ENCODE peak calls at places on chromosomes 5 and 9, in ten cellular contexts. A is Caco-2, M is stomach, G is AG10803, H is choroid plexus epithelial cell, E is AG09309, F is foreskin fibroblast, X is Calu3, V is A549, P is tibial nerve. J is an unnamed sample.

GRCh38 chr5:179235416-179236400 is 109.6 kb downstream of the ADAMTS2 start:
- DNase-seq in P (no peak), X (no peak), E (no peak), V (no peak), H (no peak), G (peak; percentile 29), A (peak; percentile 13), F (peak; percentile 32), M (no peak), J (no peak)

GRCh38 chr9:77271023-77271690 is 93.8 kb downstream of the VPS13A start:
- DNase-seq in X (no peak), G (no peak), V (no peak), H (no peak), P (no peak), E (no peak), M (no peak), F (no peak), A (no peak), J (no peak)

GRCh38 chr5:181043285-181044092 is 3.4 kb downstream of the BTNL9 start:
- DNase-seq in F (no peak), M (no peak), H (no peak), A (no peak), G (no peak), V (peak; percentile 44), X (peak; percentile 53), P (no peak), E (no peak), J (no peak)

GRCh38 chr5:43041669-43042175 is 1.6 kb upstream of the ANXA2R start:
- DNase-seq in P (no peak), A (peak; percentile 65), F (peak; percentile 89), G (no peak), M (peak; percentile 58), X (peak; percentile 58), V (peak; percentile 80), E (no peak), H (peak; percentile 96), J (peak; percentile 72)

GRCh38 chr9:34688329-34689161 is 2.5 kb downstream of the CCL19 start:
- DNase-seq in X (no peak), G (no peak), F (no peak), H (no peak), M (no peak), V (no peak), A (no peak), E (no peak), P (no peak), J (no peak)

GRCh38 chr5:79516986-79517385 is 3.1 kb upstream of the HOMER1 start:
- DNase-seq in H (no peak), E (no peak), V (no peak), G (no peak), A (no peak), X (no peak), P (no peak), M (no peak), F (no peak), J (no peak)

GRCh38 chr9:34346873-34347799 is 17.8 kb downstream of the NUDT2 start:
- DNase-seq in G (no peak), M (no peak), X (no peak), V (no peak), A (no peak), P (no peak), E (no peak), F (no peak), H (no peak), J (no peak)

GRCh38 chr9:89174291-89174690 is 4.3 kb downstream of the SHC3 start:
- DNase-seq in M (no peak), X (no peak), A (no peak), H (no peak), G (no peak), V (no peak), F (no peak), E (no peak), P (no peak), J (no peak)

GRCh38 chr5:172782169-172783039 is 11.4 kb upstream of the DUSP1 start:
- DNase-seq in H (peak; percentile 56), E (no peak), P (no peak), V (peak; percentile 93), A (no peak), G (peak; percentile 47), F (peak; percentile 65), M (no peak), X (no peak), J (peak; percentile 36)

GRCh38 chr5:95664204-95664786 is 17.7 kb downstream of the RFESD start:
- DNase-seq in E (no peak), F (peak; percentile 65), V (no peak), A (no peak), M (no peak), P (peak; percentile 79), H (peak; percentile 59), X (peak; percentile 31), G (peak; percentile 42), J (peak; percentile 54)

GRCh38 chr5:56700711-56701110 is 114.6 kb upstream of the MAP3K1 start:
- DNase-seq in M (no peak), X (no peak), H (no peak), P (no peak), V (no peak), A (no peak), G (no peak), F (no peak), E (no peak), J (no peak)

GRCh38 chr5:110872963-110873362 is 134.2 kb downstream of the SLC25A46 start:
- DNase-seq in A (no peak), P (no peak), E (no peak), G (no peak), V (no peak), H (no peak), F (no peak), X (no peak), M (no peak), J (no peak)

GRCh38 chr9:1759009-1759408 is 256.1 kb upstream of the SMARCA2 start:
- DNase-seq in E (no peak), G (no peak), H (no peak), V (peak; percentile 1), F (no peak), P (no peak), A (no peak), M (no peak), X (no peak), J (no peak)

GRCh38 chr9:15310448-15310847 is 3.4 kb upstream of the TTC39B start:
- DNase-seq in A (no peak), M (no peak), V (no peak), E (no peak), X (no peak), P (no peak), H (no peak), F (no peak), G (no peak), J (no peak)

GRCh38 chr5:71533614-71534013 is 53.5 kb upstream of the MCCC2 start:
- DNase-seq in V (peak; percentile 38), F (peak; percentile 41), P (peak; percentile 10), A (no peak), M (no peak), E (no peak), H (peak; percentile 69), G (peak; percentile 44), X (no peak), J (peak; percentile 40)

GRCh38 chr5:128537999-128538248 is at the start of gene FBN2:
- DNase-seq in E (no peak), H (no peak), A (no peak), M (no peak), X (no peak), F (no peak), P (no peak), V (no peak), G (no peak), J (no peak)

GRCh38 chr5:128535225-128535624 is 2.8 kb downstream of the FBN2 start:
- DNase-seq in V (no peak), E (no peak), H (peak; percentile 24), F (no peak), P (no peak), M (no peak), X (no peak), G (no peak), A (no peak), J (no peak)

GRCh38 chr5:128537306-128537998 is 593 bp downstream of the FBN2 start:
- DNase-seq in H (peak; percentile 78), G (no peak), V (peak; percentile 45), X (no peak), M (no peak), A (no peak), E (peak; percentile 25), F (peak; percentile 86), P (peak; percentile 19), J (no peak)

GRCh38 chr5:128536861-128537305 is 1.2 kb downstream of the FBN2 start:
- DNase-seq in P (no peak), X (no peak), A (no peak), M (no peak), H (peak; percentile 59), E (no peak), G (no peak), V (no peak), F (peak; percentile 73), J (no peak)

GRCh38 chr5:128536229-128536860 is 1.7 kb downstream of the FBN2 start:
- DNase-seq in H (peak; percentile 47), M (no peak), A (no peak), X (no peak), E (no peak), G (no peak), P (no peak), F (peak; percentile 41), V (peak; percentile 4), J (peak; percentile 28)
- TF ChIP-seq CTCF in H (peak; percentile 35), M (no peak), A (no peak), X (no peak), E (no peak), G (no peak), P (no peak), F (no peak), V (no peak), J (no peak)

GRCh38 chr5:138352722-138353549 is 451 bp downstream of the KDM3B start:
- DNase-seq in G (peak; percentile 43), F (peak; percentile 72), A (peak; percentile 71), M (peak; percentile 78), V (peak; percentile 60), X (peak; percentile 80), E (no peak), H (peak; percentile 57), P (peak; percentile 54), J (peak; percentile 67)
- TF ChIP-seq CTCF in G (peak; percentile 9), F (peak; percentile 11), A (no peak), M (no peak), V (peak; percentile 57), X (peak; percentile 43), E (peak; percentile 21), H (no peak), P (no peak), J (no peak)

GRCh38 chr5:132176987-132177386 is 50.7 kb downstream of the P4HA2 start:
- DNase-seq in G (no peak), A (no peak), H (peak; percentile 51), E (no peak), P (no peak), F (peak; percentile 44), V (no peak), M (no peak), X (no peak), J (no peak)
- TF ChIP-seq CTCF in G (peak; percentile 39), A (no peak), H (peak; percentile 53), E (peak; percentile 29), P (no peak), F (peak; percentile 25), V (peak; percentile 6), M (no peak), X (no peak), J (peak; percentile 29)

DNA sequence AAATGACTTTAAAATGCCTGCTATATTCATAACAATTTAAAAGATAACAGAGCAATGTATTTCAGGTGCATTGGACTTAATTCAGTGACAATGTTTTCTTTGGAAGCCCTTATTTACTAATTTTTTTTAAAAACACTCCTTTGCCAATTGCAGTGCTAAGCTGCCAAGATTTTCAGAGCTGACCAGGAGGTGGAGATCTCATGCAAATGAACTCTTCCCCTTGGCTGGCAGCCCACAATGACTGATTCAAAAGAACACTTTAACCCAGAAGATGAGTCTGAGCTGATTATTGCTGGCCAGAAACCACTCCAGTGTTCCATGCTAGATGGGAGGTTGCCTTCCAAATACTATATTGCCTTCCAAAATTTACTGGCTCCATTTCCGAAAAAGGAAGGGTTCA is 128.3 kb upstream of the CCNH start:
- DNase-seq in A (no peak), E (peak; percentile 0), X (peak; percentile 61), M (no peak), G (peak; percentile 37), H (peak; percentile 61), P (peak; percentile 77), V (peak; percentile 33), F (peak; percentile 1), J (peak; percentile 66)
- TF ChIP-seq CTCF in A (no peak), E (no peak), X (no peak), M (no peak), G (no peak), H (no peak), P (no peak), V (no peak), F (no peak), J (no peak)